ENCODE peak calls at places on chromosomes 13 and 19, in nine cellular contexts. N is heart right ventricle, G is A549, B is heart left ventricle, X is neural crest cell, T is uterus, K is MCF 10A, Y is choroid plexus epithelial cell, P is epithelial cell of proximal tubule. V is an unnamed sample.

GRCh38 chr13:28099396-28100148 is 804 bp downstream of the FLT3 start:
- DNase-seq in N (no peak), G (no peak), B (no peak), X (no peak), T (no peak), K (no peak), Y (no peak), P (no peak), V (no peak)

GRCh38 chr19:45769821-45770191 is 754 bp upstream of the SIX5 start:
- DNase-seq in N (peak), G (peak), B (peak), X (no peak), T (peak), K (peak), Y (peak), P (no peak), V (peak)

GRCh38 chr19:5785423-5785822 is 877 bp upstream of the PRR22 start:
- DNase-seq in N (no peak), G (no peak), B (no peak), X (no peak), T (no peak), K (no peak), Y (no peak), P (no peak), V (no peak)

GRCh38 chr13:110409581-110409992 is 102.5 kb downstream of the COL4A2 start:
- DNase-seq in N (no peak), G (no peak), B (no peak), X (no peak), T (no peak), K (peak), Y (peak), P (no peak), V (no peak)

GRCh38 chr19:13082192-13083007 is 20.3 kb downstream of the LYL1 start:
- DNase-seq in N (no peak), G (peak), B (no peak), X (no peak), T (peak), K (no peak), Y (peak), P (no peak), V (no peak)

GRCh38 chr13:51726446-51727185 is 77.3 kb downstream of the DHRS12 start:
- DNase-seq in N (no peak), G (no peak), B (no peak), X (no peak), T (no peak), K (peak), Y (peak), P (no peak), V (no peak)

GRCh38 chr13:44465318-44465717 is 91.7 kb downstream of the SERP2 start:
- DNase-seq in N (no peak), G (no peak), B (no peak), X (no peak), T (no peak), K (no peak), Y (no peak), P (no peak), V (no peak)

GRCh38 chr19:52270266-52270885 is 989 bp downstream of the ZNF766 start:
- DNase-seq in N (no peak), G (peak), B (no peak), X (no peak), T (no peak), K (no peak), Y (no peak), P (no peak), V (peak)

GRCh38 chr13:107824636-107825035 is 390.7 kb downstream of the LIG4 start:
- DNase-seq in N (no peak), G (no peak), B (no peak), X (no peak), T (no peak), K (no peak), Y (no peak), P (no peak), V (no peak)

GRCh38 chr13:114128348-114128623 is 4.1 kb downstream of the RASA3 start:
- DNase-seq in N (no peak), G (no peak), B (no peak), X (no peak), T (no peak), K (no peak), Y (no peak), P (no peak), V (no peak)

GRCh38 chr19:51110666-51110971 is 2.4 kb upstream of the CTU1 start:
- DNase-seq in N (no peak), G (no peak), B (no peak), X (no peak), T (no peak), K (no peak), Y (no peak), P (no peak), V (no peak)

GRCh38 chr19:54165222-54165621 is 5.7 kb upstream of the LENG1 start:
- DNase-seq in N (no peak), G (no peak), B (no peak), X (no peak), T (no peak), K (no peak), Y (no peak), P (no peak), V (no peak)

GRCh38 chr19:41327499-41328156 is 17.7 kb downstream of the CCDC97 start:
- DNase-seq in N (peak), G (no peak), B (peak), X (no peak), T (no peak), K (peak), Y (peak), P (no peak), V (peak)

GRCh38 chr19:1725100-1726064 is 27.9 kb upstream of the ONECUT3 start:
- DNase-seq in N (peak), G (peak), B (no peak), X (peak), T (no peak), K (peak), Y (peak), P (no peak), V (peak)

GRCh38 chr13:92463134-92463533 is 763.5 kb upstream of the GPC6 start:
- DNase-seq in N (no peak), G (no peak), B (no peak), X (no peak), T (no peak), K (no peak), Y (no peak), P (no peak), V (no peak)

GRCh38 chr19:7004313-7004931 is 16.8 kb downstream of the MBD3L2B start:
- DNase-seq in N (no peak), G (peak), B (no peak), X (peak), T (no peak), K (peak), Y (no peak), P (no peak), V (no peak)

GRCh38 chr19:15194938-15195337 is 5.9 kb downstream of the NOTCH3 start:
- DNase-seq in N (no peak), G (no peak), B (no peak), X (no peak), T (no peak), K (no peak), Y (no peak), P (no peak), V (peak)

GRCh38 chr19:47994209-47994802 is at the start of gene ELSPBP1:
- DNase-seq in N (no peak), G (no peak), B (no peak), X (no peak), T (no peak), K (no peak), Y (no peak), P (peak), V (no peak)

GRCh38 chr13:47598340-47598911 is 402.6 kb downstream of the SUCLA2 start:
- DNase-seq in N (no peak), G (no peak), B (no peak), X (no peak), T (no peak), K (peak), Y (peak), P (no peak), V (no peak)
- TF ChIP-seq CTCF in N (peak), G (no peak), B (peak), X (peak), T (no peak), K (peak), Y (peak), P (peak), V (no peak)

GRCh38 chr13:52846567-52847321 is 1.7 kb downstream of the PCDH8 start:
- DNase-seq in N (peak), G (no peak), B (peak), X (peak), T (no peak), K (no peak), Y (peak), P (no peak), V (peak)
- TF ChIP-seq CTCF in N (peak), G (no peak), B (no peak), X (peak), T (peak), K (no peak), Y (peak), P (peak), V (no peak)

GRCh38 chr13:108984251-108984920 is 355.0 kb downstream of the MYO16 start:
- DNase-seq in N (no peak), G (no peak), B (no peak), X (no peak), T (no peak), K (no peak), Y (no peak), P (no peak), V (no peak)

GRCh38 chr13:108987488-108987887 is 358.1 kb downstream of the MYO16 start:
- DNase-seq in N (no peak), G (no peak), B (no peak), X (no peak), T (no peak), K (peak), Y (peak), P (no peak), V (no peak)

GRCh38 chr13:108985166-108985565 is 355.8 kb downstream of the MYO16 start:
- DNase-seq in N (no peak), G (no peak), B (no peak), X (no peak), T (no peak), K (no peak), Y (no peak), P (no peak), V (no peak)

GRCh38 chr13:108983273-108983672 is 353.9 kb downstream of the MYO16 start:
- DNase-seq in N (no peak), G (no peak), B (no peak), X (no peak), T (no peak), K (no peak), Y (no peak), P (no peak), V (no peak)

GRCh38 chr13:108987945-108988344 is 358.5 kb downstream of the MYO16 start:
- DNase-seq in N (no peak), G (no peak), B (no peak), X (no peak), T (no peak), K (no peak), Y (no peak), P (no peak), V (no peak)
- TF ChIP-seq CTCF in N (no peak), G (no peak), B (no peak), X (no peak), T (no peak), K (no peak), Y (no peak), P (no peak), V (no peak)

DNA sequence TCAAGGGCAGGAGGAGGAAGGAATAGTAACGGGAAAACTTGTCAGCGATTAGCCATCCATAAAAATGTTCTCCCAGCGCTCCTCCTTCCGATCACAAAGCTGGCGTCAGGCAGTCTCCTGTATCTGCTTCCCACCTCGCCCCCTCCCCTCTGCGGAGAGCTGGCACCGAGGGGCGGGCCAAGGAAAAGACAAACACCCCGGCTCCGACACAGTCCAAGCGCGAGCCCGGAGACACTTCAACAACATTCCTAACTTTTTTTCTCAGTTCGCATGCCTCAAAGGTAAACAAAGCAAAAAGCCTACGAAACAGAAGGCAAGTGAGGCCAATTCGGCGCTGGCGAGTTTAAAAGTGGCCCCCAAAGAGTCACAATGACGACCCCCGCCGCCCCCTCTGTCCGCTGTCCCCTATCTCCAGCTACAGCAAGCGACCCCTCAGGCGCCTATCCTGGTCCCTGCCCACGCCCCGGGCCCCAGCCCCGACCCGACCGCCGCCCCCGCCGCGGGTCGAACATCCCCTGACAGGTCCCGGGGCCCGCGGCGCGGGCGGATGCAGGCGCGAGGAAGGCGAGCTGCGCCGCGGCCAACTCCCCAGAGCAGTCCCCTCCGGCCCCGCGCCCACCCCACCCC is 719 bp downstream of the SMAD9 start:
- DNase-seq in N (peak), G (no peak), B (no peak), X (peak), T (peak), K (peak), Y (peak), P (no peak), V (peak)
- TF ChIP-seq CTCF in N (no peak), G (no peak), B (no peak), X (no peak), T (no peak), K (no peak), Y (no peak), P (no peak), V (no peak)